ENCODE peak calls at places on chromosome 16, in four cellular contexts. J is foreskin keratinocyte, S is AG04450, P is osteoblast. V is an unnamed sample.

GRCh38 chr16:87678618-87679017 is 76.3 kb downstream of the JPH3 start:
- DNase-seq in J (no peak), S (no peak), P (peak), V (no peak)

GRCh38 chr16:84806256-84806889 is 13.4 kb upstream of the CRISPLD2 start:
- DNase-seq in J (peak), S (peak), P (peak), V (no peak)

GRCh38 chr16:19104591-19104990 is 9.2 kb upstream of the ITPRIPL2 start:
- DNase-seq in J (no peak), P (no peak), S (no peak), V (peak)

GRCh38 chr16:23333034-23333579 is 31.0 kb downstream of the SCNN1B start:
- DNase-seq in P (no peak), S (no peak), J (no peak), V (no peak)

GRCh38 chr16:31870809-31871208 is 2.8 kb upstream of the ZNF267 start:
- DNase-seq in S (no peak), J (no peak), P (no peak), V (no peak)

GRCh38 chr16:83953796-83954576 is 946 bp downstream of the OSGIN1 start:
- DNase-seq in P (peak), S (no peak), J (no peak), V (peak)

GRCh38 chr16:27237229-27238015 is 31.1 kb downstream of the NSMCE1 start:
- DNase-seq in S (no peak), J (no peak), P (peak), V (no peak)

GRCh38 chr16:53052519-53053501 is at the start of gene CHD9NB:
- DNase-seq in J (peak), S (peak), P (peak), V (peak)

GRCh38 chr16:4681471-4682083 is 11.8 kb upstream of the NUDT16L1 start:
- DNase-seq in J (no peak), S (no peak), P (peak), V (peak)

GRCh38 chr16:71846443-71846842 is 667 bp downstream of the ATXN1L start:
- DNase-seq in P (peak), J (no peak), S (no peak), V (peak)

GRCh38 chr16:77660311-77660710 is 62.0 kb upstream of the NUDT7 start:
- DNase-seq in J (no peak), S (peak), P (peak), V (peak)

GRCh38 chr16:69848635-69849545 is 86.8 kb downstream of the WWP2 start:
- DNase-seq in P (peak), S (peak), J (peak), V (no peak)

GRCh38 chr16:85567101-85567866 is 45.8 kb upstream of the GSE1 start:
- DNase-seq in J (no peak), S (no peak), P (no peak), V (peak)

GRCh38 chr16:24689128-24689527 is 40.3 kb upstream of the TNRC6A start:
- DNase-seq in P (peak), J (no peak), S (no peak), V (peak)

GRCh38 chr16:9012848-9013507 is 49.3 kb upstream of the USP7 start:
- DNase-seq in S (no peak), J (no peak), P (peak), V (peak)

GRCh38 chr16:67860589-67861398 is 12.1 kb upstream of the EDC4 start:
- DNase-seq in S (no peak), P (peak), J (no peak), V (no peak)

GRCh38 chr16:85387171-85387507 is 226.0 kb upstream of the GSE1 start:
- DNase-seq in S (no peak), P (no peak), J (no peak), V (no peak)

GRCh38 chr16:73000020-73000906 is 47.7 kb downstream of the ZFHX3 start:
- DNase-seq in J (no peak), S (no peak), P (no peak), V (no peak)

GRCh38 chr16:15757630-15758251 is 99.1 kb downstream of the MYH11 start:
- DNase-seq in J (no peak), S (no peak), P (no peak), V (no peak)

GRCh38 chr16:66049865-66050264 is 316.6 kb upstream of the CDH5 start:
- DNase-seq in P (no peak), S (no peak), J (no peak), V (no peak)

GRCh38 chr16:82605863-82606620 is 20.7 kb upstream of the CDH13 start:
- DNase-seq in P (no peak), J (no peak), S (no peak), V (peak)

GRCh38 chr16:47927330-47927729 is 228.5 kb downstream of the ABCC12 start:
- DNase-seq in J (peak), S (no peak), P (no peak), V (no peak)

GRCh38 chr16:70660672-70661350 is 14.5 kb downstream of the IL34 start:
- DNase-seq in S (no peak), P (peak), J (no peak), V (peak)

GRCh38 chr16:89200124-89200849 is at the start of gene SLC22A31:
- DNase-seq in J (no peak), P (peak), S (no peak), V (peak)

GRCh38 chr16:67528222-67528869 is at the start of gene RIPOR1:
- DNase-seq in S (no peak), P (peak), J (no peak), V (peak)

GRCh38 chr16:65737831-65738230 is 616.0 kb upstream of the CDH11 start:
- DNase-seq in P (no peak), S (no peak), J (no peak), V (peak)

GRCh38 chr16:68739964-68740627 is 3.0 kb downstream of the CDH1 start:
- DNase-seq in S (no peak), J (no peak), P (peak), V (no peak)

GRCh38 chr16:69448470-69449193 is 24.2 kb downstream of the CYB5B start:
- DNase-seq in J (no peak), P (no peak), S (no peak), V (no peak)

GRCh38 chr16:86734559-86735480 is 156.5 kb downstream of the FOXL1 start:
- DNase-seq in J (no peak), S (no peak), P (no peak), V (peak)

GRCh38 chr16:11059588-11059987 is 115.2 kb downstream of the CLEC16A start:
- DNase-seq in S (no peak), J (no peak), P (no peak), V (no peak)
- H3K27ac ChIP-seq in S (no peak), J (no peak), P (no peak), V (no peak)

DNA sequence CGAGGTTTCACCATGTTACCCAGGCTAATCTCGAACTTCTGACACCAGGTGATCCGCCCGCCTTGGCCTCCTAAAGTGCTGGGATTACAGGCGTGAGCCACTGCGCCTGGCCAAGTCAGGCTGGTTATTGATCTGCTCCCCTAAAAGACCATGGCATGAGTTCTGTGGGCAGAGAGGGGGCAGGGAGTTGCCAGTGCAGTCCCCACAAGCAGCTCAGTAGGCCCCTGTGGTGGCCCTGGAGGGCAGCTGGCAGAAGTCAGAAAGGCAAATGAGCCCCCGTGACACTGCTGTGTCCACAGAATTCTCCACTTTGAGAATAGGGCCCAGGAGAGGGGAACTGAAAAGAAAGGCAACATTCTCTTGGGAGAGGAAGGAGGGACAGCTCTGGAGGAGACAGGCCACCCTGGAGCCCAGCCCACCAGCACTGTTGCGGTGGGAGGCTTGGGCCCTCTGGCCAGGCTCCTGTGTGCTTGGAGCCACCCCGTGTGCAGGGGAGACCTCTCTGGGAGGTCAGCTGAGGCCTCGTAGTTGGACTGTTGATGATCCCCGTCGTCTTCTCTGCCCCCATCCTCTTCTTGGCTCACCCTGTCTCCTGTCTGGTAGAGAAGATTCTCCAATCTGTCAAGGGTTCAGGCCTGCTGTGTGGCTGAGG is 2.1 kb upstream of the AMDHD2 start:
- DNase-seq in P (peak), S (no peak), J (no peak), V (no peak)
- H3K27ac ChIP-seq in P (no peak), S (peak), J (no peak), V (no peak)

DNA sequence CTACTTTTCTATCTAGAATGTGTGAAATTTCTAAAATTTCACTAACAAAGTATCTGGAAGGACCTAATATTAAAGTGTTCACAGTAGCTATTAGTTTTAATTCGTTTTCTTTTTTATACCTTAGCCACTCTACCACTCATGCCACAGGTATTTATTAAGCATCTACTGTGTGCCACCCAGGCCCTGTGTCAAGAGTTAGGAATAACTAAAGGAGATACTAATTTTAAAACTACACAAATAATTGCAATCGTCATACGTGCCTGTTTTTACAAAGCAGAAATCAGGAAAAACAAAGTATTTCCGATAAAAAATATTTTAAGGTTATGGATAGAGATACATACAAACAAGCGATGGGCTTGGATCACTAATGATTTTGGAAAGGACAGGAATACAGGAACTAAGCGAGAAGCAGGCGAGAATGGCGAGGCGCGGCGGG is 483 bp upstream of the EEF2K start:
- DNase-seq in J (no peak), S (no peak), P (peak), V (no peak)
- H3K27ac ChIP-seq in J (no peak), S (peak), P (peak), V (no peak)

GRCh38 chr16:50360033-50360778 is 8.6 kb downstream of the BRD7 start:
- DNase-seq in S (no peak), J (peak), P (no peak), V (no peak)
- H3K27ac ChIP-seq in S (no peak), J (peak), P (peak), V (no peak)

GRCh38 chr16:675884-676564 is 553 bp downstream of the RHBDL1 start:
- DNase-seq in J (no peak), P (peak), S (no peak), V (no peak)
- H3K27ac ChIP-seq in J (no peak), P (no peak), S (no peak), V (no peak)

DNA sequence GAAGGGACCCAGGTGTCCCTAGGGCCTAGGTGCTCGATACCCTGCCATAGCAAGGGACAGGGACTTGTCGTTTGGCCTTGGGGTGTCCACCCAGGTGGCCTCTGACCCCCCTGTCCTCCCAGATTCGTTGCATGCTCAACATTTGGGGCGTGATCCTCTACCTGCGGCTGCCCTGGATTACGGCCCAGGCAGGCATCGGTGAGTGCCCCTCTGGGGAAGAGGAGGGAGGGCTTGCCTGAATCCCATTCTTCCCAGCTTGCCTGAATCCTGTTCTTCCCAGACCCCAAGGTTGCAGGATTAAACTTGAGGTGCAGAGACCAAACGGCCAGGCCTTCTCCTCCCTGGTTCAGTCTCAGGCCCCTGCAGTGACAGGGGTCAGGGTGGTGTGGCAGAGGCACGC is 3.2 kb downstream of the SLC12A3 start:
- DNase-seq in J (no peak), P (no peak), S (no peak), V (no peak)
- H3K27ac ChIP-seq in J (no peak), P (no peak), S (no peak), V (no peak)

GRCh38 chr16:58516768-58517107 is 1.4 kb downstream of the SETD6 start:
- DNase-seq in P (peak), J (no peak), S (no peak), V (no peak)
- H3K27ac ChIP-seq in P (no peak), J (no peak), S (no peak), V (no peak)